ENCODE peak calls at places on chromosomes 12 and 14, in five cellular contexts. T is HCT116, N is K562, A is HepG2, H is GM12878. U is an unnamed sample.
A peak's percentile ranks its signal among the peaks of the same experiment; 100 is the strongest.

GRCh38 chr14:101705733-101706508 is 55.6 kb upstream of the PPP2R5C start:
- DNase-seq in T (no peak), N (no peak), A (no peak), H (no peak), U (no peak)

GRCh38 chr12:63917477-63917862 is 73.0 kb downstream of the SRGAP1 start:
- DNase-seq in T (no peak), N (no peak), A (no peak), H (no peak), U (no peak)

GRCh38 chr12:40714636-40715035 is 22.4 kb downstream of the CNTN1 start:
- DNase-seq in T (no peak), N (no peak), A (no peak), H (no peak), U (no peak)

GRCh38 chr12:53984901-53985357 is at the start of gene HOXC10:
- DNase-seq in T (peak; percentile 93), N (peak; percentile 97), A (peak; percentile 53), H (peak; percentile 38), U (peak; percentile 97)

GRCh38 chr14:76697246-76697645 is 64.0 kb upstream of the VASH1 start:
- DNase-seq in T (no peak), N (no peak), A (no peak), H (no peak), U (no peak)

GRCh38 chr14:89407856-89408255 is 9.2 kb downstream of the FOXN3 start:
- DNase-seq in T (no peak), N (no peak), A (no peak), H (no peak), U (no peak)

GRCh38 chr14:94919896-94920295 is 150.0 kb upstream of the GSC start:
- DNase-seq in T (no peak), N (no peak), A (no peak), H (no peak), U (no peak)

GRCh38 chr12:130655010-130655409 is 61.1 kb downstream of the RIMBP2 start:
- DNase-seq in T (no peak), N (no peak), A (no peak), H (no peak), U (no peak)

GRCh38 chr14:102514987-102515733 is 5.6 kb upstream of the ANKRD9 start:
- DNase-seq in T (no peak), N (no peak), A (no peak), H (no peak), U (no peak)

GRCh38 chr12:52360106-52360662 is 7.1 kb downstream of the KRT85 start:
- DNase-seq in T (no peak), N (no peak), A (no peak), H (no peak), U (no peak)

GRCh38 chr12:12505544-12506501 is 56.8 kb downstream of the DUSP16 start:
- DNase-seq in T (no peak), N (peak; percentile 29), A (peak; percentile 53), H (peak; percentile 94), U (peak; percentile 77)

GRCh38 chr14:61025239-61026223 is 44.5 kb downstream of the SLC38A6 start:
- DNase-seq in T (peak; percentile 41), N (peak; percentile 71), A (peak; percentile 57), H (no peak), U (peak; percentile 41)

GRCh38 chr14:51614707-51615106 is 37.0 kb upstream of the FRMD6 start:
- DNase-seq in T (no peak), N (no peak), A (no peak), H (no peak), U (no peak)

GRCh38 chr12:96889273-96889933 is 17.7 kb upstream of the NEDD1 start:
- DNase-seq in T (no peak), N (no peak), A (no peak), H (no peak), U (no peak)

GRCh38 chr12:2886768-2887450 is 3.8 kb upstream of the TULP3 start:
- DNase-seq in T (no peak), N (no peak), A (peak; percentile 45), H (no peak), U (no peak)

GRCh38 chr12:77625441-77625840 is 205.3 kb upstream of the NAV3 start:
- DNase-seq in T (no peak), N (no peak), A (no peak), H (no peak), U (no peak)

GRCh38 chr12:117662620-117663395 is 301.4 kb upstream of the NOS1 start:
- DNase-seq in T (peak; percentile 29), N (no peak), A (no peak), H (no peak), U (no peak)

GRCh38 chr14:72638021-72638420 is 255.9 kb downstream of the DPF3 start:
- DNase-seq in T (no peak), N (no peak), A (no peak), H (no peak), U (no peak)

GRCh38 chr14:63663428-63664142 is 21.9 kb upstream of the WDR89 start:
- DNase-seq in T (no peak), N (no peak), A (peak; percentile 23), H (no peak), U (no peak)

GRCh38 chr12:65657635-65658034 is 166.6 kb upstream of the HMGA2 start:
- DNase-seq in T (no peak), N (no peak), A (no peak), H (no peak), U (no peak)

DNA sequence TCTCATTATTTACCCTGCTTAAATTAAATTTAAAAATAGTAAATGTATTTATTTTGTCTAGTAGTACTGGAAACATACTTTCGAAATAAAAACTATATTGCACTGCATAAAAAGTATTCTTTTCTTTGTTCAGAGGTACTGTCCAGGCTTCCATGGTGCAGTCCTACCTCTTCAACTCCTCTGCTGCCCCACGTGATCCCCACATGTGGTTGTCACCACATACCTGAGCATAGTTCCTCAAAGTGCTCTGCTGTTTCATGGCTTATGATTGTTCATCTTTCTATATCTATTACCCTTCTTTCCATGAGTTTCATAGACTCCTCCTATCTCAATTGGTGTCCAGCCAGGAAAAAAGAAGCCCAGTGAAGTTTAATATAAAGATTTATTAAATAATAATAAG is 317.5 kb upstream of the OR4E1 start:
- DNase-seq in T (no peak), N (no peak), A (no peak), H (no peak), U (no peak)
- TF ChIP-seq ZBTB33 in T (no peak), N (no peak), A (no peak), H (no peak), U (no peak)

GRCh38 chr14:87380054-87380453 is 612.9 kb downstream of the GALC start:
- DNase-seq in T (no peak), N (no peak), A (no peak), H (no peak), U (no peak)
- TF ChIP-seq MAX in T (no peak), N (no peak), A (no peak), H (no peak), U (no peak)

GRCh38 chr12:91991397-91992187 is 154.1 kb downstream of the BTG1 start:
- DNase-seq in T (no peak), N (no peak), A (no peak), H (peak; percentile 32), U (no peak)
- TF ChIP-seq ZBTB33 in T (no peak), N (no peak), A (no peak), H (no peak), U (no peak)

DNA sequence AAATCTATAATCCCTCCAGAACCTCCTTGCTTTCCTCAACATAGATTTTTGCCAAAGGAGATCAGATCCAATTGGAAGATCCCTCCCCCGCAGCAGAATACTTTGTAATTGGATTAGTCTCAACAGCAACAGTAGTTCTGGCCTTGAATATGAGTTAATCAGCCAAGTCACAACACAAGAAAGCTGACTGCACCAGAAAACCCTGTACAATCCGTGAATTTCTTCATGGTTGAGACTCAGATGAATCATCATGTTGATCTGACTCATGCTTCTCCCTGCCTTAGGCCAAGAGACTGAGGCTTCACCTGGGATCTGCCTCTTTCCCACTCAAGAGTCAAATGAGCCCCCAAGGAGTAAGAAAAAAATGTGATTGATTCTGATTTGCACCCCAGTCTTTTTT is 3.0 kb upstream of the METTL17 start:
- DNase-seq in T (peak; percentile 48), N (peak; percentile 40), A (peak; percentile 30), H (no peak), U (no peak)
- TF ChIP-seq MAX in T (no peak), N (no peak), A (no peak), H (no peak), U (no peak)

GRCh38 chr12:46959484-46959883 is 119.9 kb upstream of the PCED1B start:
- DNase-seq in T (peak; percentile 65), N (no peak), A (no peak), H (no peak), U (no peak)

GRCh38 chr12:46965137-46965536 is 114.3 kb upstream of the PCED1B start:
- DNase-seq in T (no peak), N (no peak), A (no peak), H (no peak), U (no peak)

GRCh38 chr12:46965880-46966279 is 113.5 kb upstream of the PCED1B start:
- DNase-seq in T (no peak), N (no peak), A (no peak), H (no peak), U (no peak)

GRCh38 chr12:46963977-46964376 is 115.4 kb upstream of the PCED1B start:
- DNase-seq in T (no peak), N (no peak), A (no peak), H (no peak), U (no peak)

GRCh38 chr12:46964496-46965098 is 114.8 kb upstream of the PCED1B start:
- DNase-seq in T (no peak), N (no peak), A (no peak), H (no peak), U (no peak)
- TF ChIP-seq ZBTB33 in T (no peak), N (no peak), A (no peak), H (no peak), U (no peak)

GRCh38 chr14:99521176-99522024 is 40.2 kb downstream of the CCNK start:
- DNase-seq in T (no peak), N (no peak), A (no peak), H (no peak), U (no peak)

GRCh38 chr14:99522934-99523660 is 41.9 kb downstream of the CCNK start:
- DNase-seq in T (no peak), N (peak; percentile 25), A (no peak), H (no peak), U (no peak)

GRCh38 chr14:99523661-99524050 is 42.4 kb downstream of the CCNK start:
- DNase-seq in T (no peak), N (no peak), A (no peak), H (no peak), U (no peak)

GRCh38 chr14:99522025-99522401 is 40.8 kb downstream of the CCNK start:
- DNase-seq in T (no peak), N (no peak), A (no peak), H (no peak), U (no peak)

DNA sequence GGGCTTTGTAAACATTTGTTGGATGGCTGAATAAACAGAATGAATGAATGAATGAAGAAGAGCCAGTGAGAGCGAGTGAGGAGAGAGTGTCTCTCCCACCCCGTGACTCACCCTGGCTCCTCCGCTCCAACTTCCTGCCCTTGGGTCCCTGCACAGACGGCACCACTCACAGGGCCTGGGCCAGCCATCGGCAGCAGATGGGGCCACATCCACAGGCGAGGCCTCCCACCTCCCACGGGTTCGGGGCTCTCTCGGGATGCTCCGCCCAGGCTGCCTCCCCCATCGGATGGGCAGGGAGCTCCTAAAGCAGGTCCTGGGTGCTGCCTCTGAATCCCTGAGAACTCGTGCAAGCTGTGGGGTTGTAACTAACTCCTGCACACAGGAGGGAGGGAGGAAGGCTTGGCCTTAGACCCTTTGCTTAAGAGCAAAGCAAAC is 41.3 kb downstream of the CCNK start:
- DNase-seq in T (no peak), N (peak; percentile 38), A (no peak), H (no peak), U (no peak)
- TF ChIP-seq MAX in T (no peak), N (no peak), A (no peak), H (no peak), U (no peak)

GRCh38 chr14:96565811-96566210 is 63.6 kb downstream of the PAPOLA start:
- DNase-seq in T (no peak), N (no peak), A (no peak), H (no peak), U (no peak)
- TF ChIP-seq ZBTB33 in T (no peak), N (no peak), A (no peak), H (no peak), U (no peak)